ENCODE peak calls at places on chromosomes 2 and 18, in eight cellular contexts. Y, J, B, G, C, W, O and X are unnamed samples.

GRCh38 chr2:79860233-79861058 is 347.6 kb downstream of the CTNNA2 start:
- DNase-seq in Y (no peak), J (peak), B (no peak), G (no peak), C (peak), W (no peak), O (no peak), X (no peak)

GRCh38 chr2:221289389-221289788 is 282.7 kb downstream of the EPHA4 start:
- DNase-seq in Y (no peak), J (no peak), B (no peak), G (no peak), C (no peak), W (no peak), O (no peak), X (no peak)

GRCh38 chr2:64922482-64923384 is 66.5 kb upstream of the SLC1A4 start:
- DNase-seq in Y (no peak), J (peak), B (no peak), G (no peak), C (no peak), W (no peak), O (no peak), X (no peak)

GRCh38 chr2:2850218-2850850 is 519.3 kb upstream of the MYT1L start:
- DNase-seq in Y (no peak), J (no peak), B (no peak), G (no peak), C (no peak), W (no peak), O (no peak), X (no peak)

GRCh38 chr2:212919238-212919637 is 232.2 kb downstream of the IKZF2 start:
- DNase-seq in Y (no peak), J (no peak), B (no peak), G (no peak), C (no peak), W (no peak), O (no peak), X (no peak)

GRCh38 chr2:6788614-6789013 is 77.1 kb downstream of the CMPK2 start:
- DNase-seq in Y (no peak), J (no peak), B (no peak), G (no peak), C (no peak), W (no peak), O (no peak), X (no peak)

GRCh38 chr2:378364-378763 is 90.5 kb upstream of the ALKAL2 start:
- DNase-seq in Y (no peak), J (no peak), B (no peak), G (no peak), C (no peak), W (no peak), O (no peak), X (no peak)

GRCh38 chr2:234411793-234412192 is 85.1 kb downstream of the ARL4C start:
- DNase-seq in Y (no peak), J (no peak), B (no peak), G (no peak), C (no peak), W (no peak), O (no peak), X (no peak)

GRCh38 chr2:188291617-188292445 is at the start of gene GULP1:
- DNase-seq in Y (peak), J (peak), B (peak), G (peak), C (peak), W (peak), O (peak), X (peak)

GRCh38 chr2:234640657-234641056 is 143.8 kb upstream of the ARL4C start:
- DNase-seq in Y (no peak), J (no peak), B (no peak), G (no peak), C (no peak), W (no peak), O (no peak), X (no peak)

GRCh38 chr18:70289351-70290330 is 796 bp downstream of the SOCS6 start:
- DNase-seq in Y (no peak), J (peak), B (peak), G (no peak), C (peak), W (peak), O (peak), X (no peak)

GRCh38 chr2:138500592-138501426 is 761 bp upstream of the SPOPL start:
- DNase-seq in Y (no peak), J (peak), B (no peak), G (no peak), C (no peak), W (peak), O (no peak), X (no peak)

GRCh38 chr2:96117701-96118588 is 1.6 kb upstream of the ADRA2B start:
- DNase-seq in Y (no peak), J (peak), B (no peak), G (no peak), C (no peak), W (no peak), O (peak), X (no peak)

GRCh38 chr2:234808907-234809306 is 142.9 kb upstream of the SH3BP4 start:
- DNase-seq in Y (no peak), J (no peak), B (no peak), G (no peak), C (no peak), W (no peak), O (no peak), X (no peak)

GRCh38 chr2:211802611-211803010 is 736.0 kb downstream of the ERBB4 start:
- DNase-seq in Y (no peak), J (peak), B (no peak), G (no peak), C (no peak), W (no peak), O (no peak), X (no peak)

GRCh38 chr2:209323738-209324137 is 100.1 kb upstream of the MAP2 start:
- DNase-seq in Y (no peak), J (no peak), B (no peak), G (no peak), C (no peak), W (no peak), O (no peak), X (no peak)

GRCh38 chr2:133504566-133505505 is 63.4 kb downstream of the NCKAP5 start:
- DNase-seq in Y (no peak), J (no peak), B (peak), G (peak), C (peak), W (no peak), O (peak), X (peak)

GRCh38 chr2:99140056-99140859 is 1.2 kb upstream of the C2orf15 start:
- DNase-seq in Y (no peak), J (peak), B (peak), G (no peak), C (peak), W (no peak), O (no peak), X (no peak)

GRCh38 chr18:49521251-49521650 is 34.2 kb upstream of the C18orf32 start:
- DNase-seq in Y (no peak), J (no peak), B (no peak), G (no peak), C (no peak), W (no peak), O (no peak), X (no peak)

GRCh38 chr2:42256502-42256901 is 87.3 kb downstream of the EML4 start:
- DNase-seq in Y (no peak), J (no peak), B (peak), G (no peak), C (no peak), W (no peak), O (no peak), X (no peak)

GRCh38 chr2:70089220-70089945 is 2.1 kb downstream of the PCBP1 start:
- DNase-seq in Y (no peak), J (no peak), B (peak), G (no peak), C (peak), W (peak), O (no peak), X (no peak)

GRCh38 chr2:73985318-73986084 is 791 bp downstream of the TET3 start:
- DNase-seq in Y (no peak), J (peak), B (no peak), G (no peak), C (no peak), W (peak), O (peak), X (no peak)

GRCh38 chr18:58580078-58580477 is 48.8 kb downstream of the ALPK2 start:
- DNase-seq in Y (no peak), J (no peak), B (no peak), G (no peak), C (peak), W (no peak), O (no peak), X (no peak)

GRCh38 chr2:105443610-105444598 is 45.1 kb upstream of the FHL2 start:
- DNase-seq in Y (no peak), J (no peak), B (no peak), G (no peak), C (peak), W (no peak), O (no peak), X (no peak)

GRCh38 chr2:41867553-41867952 is 180.3 kb upstream of the PKDCC start:
- DNase-seq in Y (no peak), J (peak), B (no peak), G (no peak), C (peak), W (no peak), O (no peak), X (no peak)

GRCh38 chr18:11994708-11995444 is 13.6 kb downstream of the IMPA2 start:
- DNase-seq in Y (no peak), J (peak), B (no peak), G (no peak), C (peak), W (no peak), O (no peak), X (no peak)